ENCODE peak calls at places on chromosomes 4 and X, in five cellular contexts. L is GM12878, Z is SK-N-SH, O is HepG2, I is K562. P is an unnamed sample.

GRCh38 chrX:17535229-17535628 is 160.2 kb downstream of the NHS start:
- DNase-seq in I (peak), O (peak), L (no peak), Z (peak), P (peak)

GRCh38 chrX:39157796-39158195 is 356.5 kb downstream of the MID1IP1 start:
- DNase-seq in Z (no peak), I (no peak), L (no peak), O (no peak), P (no peak)

GRCh38 chr4:68948044-68948743 is 3.4 kb downstream of the UGT2A3 start:
- DNase-seq in L (no peak), Z (no peak), I (no peak), O (peak), P (no peak)

GRCh38 chrX:114134465-114134864 is 449.4 kb upstream of the HTR2C start:
- DNase-seq in Z (no peak), L (no peak), I (no peak), O (no peak), P (no peak)

GRCh38 chrX:23505531-23506303 is 161.6 kb upstream of the PRDX4 start:
- DNase-seq in Z (no peak), I (no peak), L (no peak), O (no peak), P (no peak)

GRCh38 chr4:141375855-141376254 is 155.2 kb downstream of the ZNF330 start:
- DNase-seq in I (no peak), O (peak), L (no peak), Z (peak), P (peak)

GRCh38 chr4:29052266-29052665 is 1667.9 kb upstream of the PCDH7 start:
- DNase-seq in Z (no peak), L (no peak), I (no peak), O (no peak), P (no peak)

GRCh38 chr4:8275511-8275910 is 6.0 kb downstream of the HTRA3 start:
- DNase-seq in L (no peak), O (no peak), Z (no peak), I (no peak), P (no peak)

GRCh38 chrX:17038681-17039161 is 92.3 kb downstream of the REPS2 start:
- DNase-seq in O (no peak), L (no peak), Z (peak), I (no peak), P (no peak)

GRCh38 chrX:121121021-121121420 is 73.6 kb downstream of the GLUD2 start:
- DNase-seq in Z (no peak), I (no peak), O (no peak), L (no peak), P (no peak)

GRCh38 chr4:94533405-94534223 is 81.9 kb downstream of the PDLIM5 start:
- DNase-seq in L (no peak), Z (no peak), O (no peak), I (peak), P (no peak)

GRCh38 chrX:70826715-70827114 is 81.8 kb downstream of the TEX11 start:
- DNase-seq in L (no peak), Z (no peak), I (no peak), O (no peak), P (no peak)

GRCh38 chr4:38857354-38858096 is 908 bp upstream of the TLR6 start:
- DNase-seq in Z (no peak), I (peak), O (no peak), L (peak), P (peak)

GRCh38 chrX:83906921-83907320 is 46.0 kb downstream of the CYLC1 start:
- DNase-seq in I (no peak), Z (no peak), L (no peak), O (no peak), P (no peak)

GRCh38 chr4:120266602-120267001 is 200.0 kb upstream of the MAD2L1 start:
- DNase-seq in O (no peak), I (no peak), Z (no peak), L (no peak), P (no peak)

GRCh38 chr4:113179996-113180395 is 130.5 kb downstream of the ANK2 start:
- DNase-seq in L (no peak), O (no peak), I (no peak), Z (no peak), P (peak)

DNA sequence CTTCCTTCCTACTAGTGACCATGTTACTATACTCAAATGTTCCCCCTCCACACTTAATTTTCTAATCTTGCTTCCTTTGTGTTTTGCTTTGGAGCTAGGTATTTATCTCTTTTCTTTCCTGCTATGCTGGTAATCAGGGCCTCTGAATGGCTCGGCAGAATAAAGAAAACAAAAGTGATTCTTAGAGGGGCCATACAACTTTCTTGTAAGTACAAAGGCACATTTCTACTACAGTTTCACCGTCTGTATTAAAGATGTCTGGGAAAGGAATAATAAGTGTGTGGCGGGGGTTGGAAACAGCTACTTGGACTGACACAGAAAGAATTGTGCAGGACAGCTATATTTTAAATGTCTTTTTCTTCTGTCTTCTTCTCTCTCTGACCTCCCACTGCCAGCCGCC is 50.3 kb downstream of the GPC3 start:
- DNase-seq in O (no peak), I (no peak), L (no peak), Z (no peak), P (no peak)
- TF ChIP-seq MXI1 in O (no peak), I (no peak), L (no peak), Z (no peak), P (no peak)

DNA sequence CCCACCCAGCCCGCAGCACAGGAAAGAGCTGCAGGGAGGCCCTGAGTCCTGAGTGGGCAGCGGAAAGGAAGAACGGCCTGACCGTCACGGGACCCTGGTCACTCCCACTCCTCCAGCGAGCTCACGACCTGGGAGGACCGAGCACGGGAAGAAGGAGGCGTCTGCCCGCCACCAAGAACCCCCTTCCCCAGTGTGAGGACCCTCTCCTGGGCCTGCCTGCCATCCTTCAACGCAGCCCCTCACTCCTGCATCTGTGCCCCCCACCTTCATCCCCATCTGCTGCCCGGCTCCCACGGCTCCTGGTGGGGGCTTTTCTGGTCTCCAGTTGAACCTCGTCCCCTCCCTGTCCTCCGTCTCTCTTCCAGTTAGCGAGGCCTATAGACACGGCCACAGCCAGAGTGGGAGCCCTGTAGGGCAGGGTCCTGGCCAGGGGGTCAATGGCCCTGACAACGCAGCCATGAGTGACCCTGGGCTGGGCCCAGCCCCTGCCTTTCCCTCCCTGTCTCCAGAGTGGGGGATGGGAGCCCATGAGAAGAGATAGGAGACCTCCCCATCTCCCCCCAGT is 41.3 kb upstream of the MXD4 start:
- DNase-seq in Z (no peak), L (no peak), O (no peak), I (no peak), P (no peak)
- TF ChIP-seq MXI1 in Z (no peak), L (no peak), O (no peak), I (no peak), P (no peak)

GRCh38 chr4:13992041-13992440 is 364.5 kb upstream of the BOD1L1 start:
- DNase-seq in O (no peak), I (no peak), Z (no peak), L (no peak), P (no peak)
- TF ChIP-seq MXI1 in O (no peak), I (no peak), Z (no peak), L (no peak), P (no peak)

GRCh38 chr4:75671802-75672421 is 1.3 kb downstream of the G3BP2 start:
- DNase-seq in I (no peak), Z (no peak), O (no peak), L (no peak), P (no peak)
- TF ChIP-seq MXI1 in I (no peak), Z (no peak), O (no peak), L (no peak), P (no peak)

P was measured in IMR-90.